ENCODE peak calls at places on chromosomes 16 and 17, in eight cellular contexts. I is AML-193; W is CD4-positive, CD25-positive, alpha-beta regulatory T cell; K is GM03348; A is T-cell; G is RWPE1; M is mucosa of gallbladder; R is T-helper 1 cell. B is an unnamed sample.

GRCh38 chr16:51834131-51834530 is 683.1 kb upstream of the SALL1 start:
- DNase-seq in I (no peak), W (no peak), K (peak; percentile 30), A (no peak), G (no peak), M (no peak), R (no peak), B (no peak)

GRCh38 chr16:81995651-81996050 is 15.6 kb downstream of the SDR42E1 start:
- DNase-seq in I (no peak), W (no peak), K (no peak), A (no peak), G (no peak), M (no peak), R (no peak), B (no peak)

GRCh38 chr17:45785373-45786193 is 1.5 kb downstream of the CRHR1 start:
- DNase-seq in I (no peak), W (no peak), K (no peak), A (no peak), G (no peak), M (no peak), R (no peak), B (no peak)

GRCh38 chr16:67528222-67528869 is at the start of gene RIPOR1:
- DNase-seq in I (no peak), W (no peak), K (peak; percentile 94), A (no peak), G (no peak), M (no peak), R (no peak), B (peak; percentile 48)

GRCh38 chr17:6305613-6306360 is 129.1 kb downstream of the AIPL1 start:
- DNase-seq in I (no peak), W (no peak), K (no peak), A (no peak), G (no peak), M (no peak), R (no peak), B (peak; percentile 87)

GRCh38 chr17:73749906-73750305 is 105.7 kb upstream of the SDK2 start:
- DNase-seq in I (no peak), W (no peak), K (no peak), A (no peak), G (no peak), M (no peak), R (no peak), B (no peak)

GRCh38 chr17:83055911-83056582 is 23.4 kb upstream of the METRNL start:
- DNase-seq in I (no peak), W (no peak), K (peak; percentile 83), A (peak; percentile 19), G (peak; percentile 44), M (no peak), R (no peak), B (no peak)

GRCh38 chr17:48995871-48996695 is 1.1 kb upstream of the IGF2BP1 start:
- DNase-seq in I (no peak), W (no peak), K (peak; percentile 36), A (no peak), G (no peak), M (no peak), R (no peak), B (no peak)

GRCh38 chr17:17493249-17493985 is 2.8 kb downstream of the RASD1 start:
- DNase-seq in I (no peak), W (no peak), K (no peak), A (no peak), G (no peak), M (no peak), R (no peak), B (no peak)

GRCh38 chr16:49876716-49877129 is 20.8 kb upstream of the ZNF423 start:
- DNase-seq in I (no peak), W (no peak), K (peak; percentile 87), A (no peak), G (peak; percentile 45), M (peak; percentile 38), R (no peak), B (peak; percentile 58)

GRCh38 chr16:11212819-11213196 is 43.2 kb downstream of the SOCS1 start:
- DNase-seq in I (no peak), W (no peak), K (no peak), A (no peak), G (no peak), M (no peak), R (no peak), B (no peak)

GRCh38 chr16:2520784-2521577 is 810 bp downstream of the AMDHD2 start:
- DNase-seq in I (no peak), W (peak; percentile 83), K (no peak), A (peak; percentile 87), G (peak; percentile 86), M (no peak), R (peak; percentile 51), B (peak; percentile 21)

GRCh38 chr16:20899503-20900298 is 457 bp downstream of the DCUN1D3 start:
- DNase-seq in I (peak; percentile 8), W (peak; percentile 26), K (peak; percentile 42), A (no peak), G (no peak), M (peak; percentile 16), R (no peak), B (no peak)

GRCh38 chr17:385195-385835 is 32.7 kb upstream of the RPH3AL start:
- DNase-seq in I (no peak), W (no peak), K (peak; percentile 73), A (no peak), G (peak; percentile 12), M (no peak), R (no peak), B (peak; percentile 15)

GRCh38 chr17:333626-334396 is 18.8 kb downstream of the RPH3AL start:
- DNase-seq in I (no peak), W (peak; percentile 27), K (no peak), A (no peak), G (no peak), M (peak; percentile 64), R (no peak), B (no peak)

GRCh38 chr17:45230787-45231480 is 9.2 kb downstream of the FMNL1 start:
- DNase-seq in I (no peak), W (no peak), K (peak; percentile 55), A (no peak), G (no peak), M (no peak), R (no peak), B (no peak)

GRCh38 chr16:27759301-27759871 is 209.4 kb downstream of the KATNIP start:
- DNase-seq in I (no peak), W (no peak), K (peak; percentile 61), A (no peak), G (peak; percentile 40), M (no peak), R (no peak), B (no peak)

GRCh38 chr17:43927101-43927935 is 15.0 kb downstream of the PPY start:
- DNase-seq in I (no peak), W (no peak), K (no peak), A (no peak), G (no peak), M (no peak), R (no peak), B (no peak)

GRCh38 chr16:89031715-89032659 is 55.0 kb upstream of the CBFA2T3 start:
- DNase-seq in I (peak; percentile 97), W (peak; percentile 65), K (no peak), A (peak; percentile 85), G (no peak), M (peak; percentile 30), R (no peak), B (no peak)

GRCh38 chr16:4694664-4695451 is 1.5 kb downstream of the NUDT16L1 start:
- DNase-seq in I (no peak), W (no peak), K (peak; percentile 51), A (no peak), G (no peak), M (no peak), R (no peak), B (no peak)

GRCh38 chr17:29561541-29562517 is 5.0 kb downstream of the ABHD15 start:
- DNase-seq in I (no peak), W (no peak), K (no peak), A (no peak), G (no peak), M (no peak), R (no peak), B (no peak)

GRCh38 chr17:38418069-38418692 is 10.1 kb upstream of the ARHGAP23 start:
- DNase-seq in I (no peak), W (no peak), K (no peak), A (no peak), G (no peak), M (no peak), R (no peak), B (no peak)